ENCODE peak calls at places on chromosomes 11 and 22, in nine cellular contexts. J is DMS79; M is tibial nerve; A is GOT3; N is HCT116; H is cardiac fibroblast; Z is nucleus accumbens; U is GDM1; Y is stimulated activated CD8-positive, alpha-beta memory T cell treated with anti-CD3 and anti-CD28 coated beads, Interleukin-2, amount 100 ng/mL, for 48 hours. T is an unnamed sample.
A peak's percentile ranks its signal among the peaks of the same experiment; 100 is the strongest.

GRCh38 chr22:48410536-48410935 is 1417.1 kb downstream of the BRD1 start:
- DNase-seq in J (no peak), M (no peak), A (no peak), N (no peak), H (no peak), Z (no peak), U (no peak), Y (no peak), T (no peak)

GRCh38 chr22:46829140-46829891 is 66.9 kb downstream of the TBC1D22A start:
- DNase-seq in J (no peak), M (no peak), A (no peak), N (no peak), H (peak; percentile 89), Z (no peak), U (no peak), Y (no peak), T (no peak)

GRCh38 chr11:132531921-132532320 is 1000.4 kb downstream of the OPCML start:
- DNase-seq in J (no peak), M (no peak), A (no peak), N (no peak), H (no peak), Z (no peak), U (no peak), Y (no peak), T (no peak)

GRCh38 chr22:42174062-42174461 is 43.5 kb upstream of the CYP2D6 start:
- DNase-seq in J (no peak), M (no peak), A (no peak), N (no peak), H (no peak), Z (no peak), U (no peak), Y (no peak), T (no peak)

GRCh38 chr11:125433454-125434121 is 62.5 kb downstream of the FEZ1 start:
- DNase-seq in J (no peak), M (no peak), A (no peak), N (peak; percentile 62), H (peak; percentile 68), Z (peak; percentile 29), U (no peak), Y (no peak), T (peak; percentile 25)

GRCh38 chr11:1084561-1085439 is 10.1 kb downstream of the MUC2 start:
- DNase-seq in J (no peak), M (no peak), A (no peak), N (no peak), H (no peak), Z (no peak), U (no peak), Y (no peak), T (no peak)

GRCh38 chr22:50526849-50527801 is 1.7 kb upstream of the SCO2 start:
- DNase-seq in J (no peak), M (no peak), A (no peak), N (no peak), H (peak; percentile 61), Z (no peak), U (peak; percentile 38), Y (no peak), T (no peak)

GRCh38 chr11:23211221-23211620 is 350.9 kb upstream of the CCDC179 start:
- DNase-seq in J (no peak), M (no peak), A (no peak), N (no peak), H (no peak), Z (no peak), U (no peak), Y (no peak), T (no peak)

GRCh38 chr11:66950113-66950535 is 8.1 kb downstream of the PC start:
- DNase-seq in J (no peak), M (no peak), A (no peak), N (peak; percentile 90), H (peak; percentile 67), Z (peak; percentile 41), U (no peak), Y (no peak), T (peak; percentile 78)

GRCh38 chr22:47549741-47550340 is 787.4 kb downstream of the TBC1D22A start:
- DNase-seq in J (no peak), M (no peak), A (no peak), N (no peak), H (no peak), Z (no peak), U (no peak), Y (no peak), T (no peak)

GRCh38 chr11:71352748-71353147 is 95.4 kb downstream of the DHCR7 start:
- DNase-seq in J (no peak), M (no peak), A (no peak), N (no peak), H (no peak), Z (no peak), U (no peak), Y (no peak), T (no peak)

GRCh38 chr11:13826505-13827278 is 135.8 kb upstream of the SPON1 start:
- DNase-seq in J (no peak), M (no peak), A (no peak), N (no peak), H (no peak), Z (no peak), U (no peak), Y (no peak), T (no peak)

GRCh38 chr11:66189031-66189745 is 79.3 kb upstream of the RAB1B start:
- DNase-seq in J (no peak), M (no peak), A (no peak), N (no peak), H (no peak), Z (no peak), U (no peak), Y (no peak), T (no peak)

GRCh38 chr11:118621071-118621815 is 13.8 kb downstream of the PHLDB1 start:
- DNase-seq in J (peak; percentile 88), M (peak; percentile 77), A (no peak), N (peak; percentile 51), H (peak; percentile 92), Z (peak; percentile 67), U (no peak), Y (peak; percentile 36), T (peak; percentile 77)

T was measured in NCI-H460.